ENCODE peak calls at places on chromosome 15, in five cellular contexts. P is K562, K is WTC11, Y is HepG2, O is A549. W is an unnamed sample.

GRCh38 chr15:75036269-75036668 is 12.9 kb downstream of the PPCDC start:
- DNase-seq in Y (no peak), O (no peak), P (peak), K (peak), W (no peak)

GRCh38 chr15:35506272-35506870 is 39.6 kb downstream of the DPH6 start:
- DNase-seq in K (no peak), P (no peak), O (no peak), Y (peak), W (no peak)

GRCh38 chr15:89442671-89443307 is 53.6 kb downstream of the RHCG start:
- DNase-seq in Y (peak), P (peak), O (peak), K (peak), W (no peak)

GRCh38 chr15:48806151-48806550 is 4.7 kb downstream of the CEP152 start:
- DNase-seq in O (no peak), Y (no peak), K (no peak), P (no peak), W (no peak)

GRCh38 chr15:43930079-43930478 is 103.3 kb downstream of the WDR76 start:
- DNase-seq in K (peak), O (no peak), Y (no peak), P (no peak), W (no peak)

GRCh38 chr15:66252411-66253295 is 897 bp downstream of the MEGF11 start:
- DNase-seq in O (peak), P (peak), Y (peak), K (peak), W (no peak)

GRCh38 chr15:77014137-77015081 is 19.5 kb downstream of the PSTPIP1 start:
- DNase-seq in Y (no peak), P (no peak), O (no peak), K (no peak), W (no peak)

GRCh38 chr15:36175181-36175750 is 404.2 kb upstream of the CDIN1 start:
- DNase-seq in K (no peak), P (no peak), Y (no peak), O (no peak), W (no peak)

GRCh38 chr15:42523331-42523730 is 25.3 kb downstream of the LRRC57 start:
- DNase-seq in O (no peak), P (no peak), Y (no peak), K (no peak), W (no peak)

GRCh38 chr15:57477736-57478522 is 101.6 kb downstream of the CGNL1 start:
- DNase-seq in Y (peak), O (no peak), K (no peak), P (no peak), W (peak)

GRCh38 chr15:52464478-52464877 is 64.2 kb downstream of the MYO5A start:
- DNase-seq in Y (no peak), P (no peak), O (no peak), K (no peak), W (peak)

GRCh38 chr15:61088675-61089074 is 140.4 kb downstream of the RORA start:
- DNase-seq in K (no peak), P (no peak), Y (no peak), O (no peak), W (no peak)

GRCh38 chr15:58355352-58355964 is 76.3 kb upstream of the LIPC start:
- DNase-seq in K (no peak), P (no peak), O (no peak), Y (no peak), W (no peak)

GRCh38 chr15:98616397-98616796 is 31.9 kb upstream of the IGF1R start:
- DNase-seq in O (no peak), K (no peak), P (no peak), Y (peak), W (no peak)

GRCh38 chr15:52523192-52523591 is 5.5 kb downstream of the MYO5A start:
- DNase-seq in Y (no peak), K (no peak), P (no peak), O (no peak), W (no peak)

GRCh38 chr15:66721501-66721937 is 19.5 kb downstream of the SMAD6 start:
- DNase-seq in K (no peak), Y (no peak), P (peak), O (no peak), W (no peak)

GRCh38 chr15:72534522-72534921 is 60.4 kb downstream of the ARIH1 start:
- DNase-seq in K (no peak), P (no peak), Y (no peak), O (no peak), W (no peak)

GRCh38 chr15:99732268-99732641 is 982 bp downstream of the LYSMD4 start:
- DNase-seq in P (no peak), K (no peak), O (no peak), Y (no peak), W (no peak)

GRCh38 chr15:53962646-53963561 is 15.3 kb upstream of the UNC13C start:
- DNase-seq in Y (peak), O (no peak), P (peak), K (peak), W (no peak)

GRCh38 chr15:101489236-101489632 is 273 bp downstream of the PCSK6 start:
- DNase-seq in O (peak), Y (no peak), K (peak), P (peak), W (no peak)

GRCh38 chr15:81291916-81292424 is 32.0 kb downstream of the STARD5 start:
- DNase-seq in O (no peak), K (no peak), Y (no peak), P (no peak), W (no peak)

GRCh38 chr15:81294501-81294850 is 29.5 kb downstream of the STARD5 start:
- DNase-seq in Y (no peak), O (no peak), K (peak), P (no peak), W (no peak)

GRCh38 chr15:81292516-81293001 is 31.4 kb downstream of the STARD5 start:
- DNase-seq in K (no peak), Y (no peak), P (no peak), O (no peak), W (peak)

GRCh38 chr15:81295466-81296145 is 28.3 kb downstream of the STARD5 start:
- DNase-seq in O (no peak), Y (no peak), K (no peak), P (no peak), W (no peak)

GRCh38 chr15:81293728-81294500 is 30.0 kb downstream of the STARD5 start:
- DNase-seq in Y (no peak), P (no peak), O (no peak), K (no peak), W (peak)
- TF ChIP-seq ESRRA in Y (no peak), P (no peak), O (no peak), K (no peak), W (no peak)

DNA sequence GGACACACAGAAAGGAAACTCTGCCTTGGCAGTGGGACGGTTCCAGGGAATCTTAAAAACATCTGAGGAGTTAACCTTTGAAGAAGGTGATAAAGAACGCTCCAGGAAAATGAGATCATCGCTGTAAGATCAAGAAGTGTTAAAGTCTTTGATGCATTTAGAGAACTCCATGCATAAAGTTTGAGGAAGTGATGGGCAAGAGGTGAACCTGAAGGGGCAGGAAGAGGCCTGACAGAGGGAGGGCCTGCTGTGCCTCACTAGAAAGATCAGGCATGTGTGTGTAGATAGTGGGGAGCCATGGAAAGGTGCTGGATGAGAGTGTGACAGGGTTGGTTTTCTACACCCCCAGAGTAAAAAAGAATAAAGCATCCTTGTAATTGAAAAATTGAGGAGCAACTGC is 889.2 kb downstream of the MCTP2 start:
- DNase-seq in P (no peak), O (no peak), Y (no peak), K (no peak), W (no peak)
- TF ChIP-seq ESRRA in P (no peak), O (no peak), Y (no peak), K (no peak), W (no peak)

DNA sequence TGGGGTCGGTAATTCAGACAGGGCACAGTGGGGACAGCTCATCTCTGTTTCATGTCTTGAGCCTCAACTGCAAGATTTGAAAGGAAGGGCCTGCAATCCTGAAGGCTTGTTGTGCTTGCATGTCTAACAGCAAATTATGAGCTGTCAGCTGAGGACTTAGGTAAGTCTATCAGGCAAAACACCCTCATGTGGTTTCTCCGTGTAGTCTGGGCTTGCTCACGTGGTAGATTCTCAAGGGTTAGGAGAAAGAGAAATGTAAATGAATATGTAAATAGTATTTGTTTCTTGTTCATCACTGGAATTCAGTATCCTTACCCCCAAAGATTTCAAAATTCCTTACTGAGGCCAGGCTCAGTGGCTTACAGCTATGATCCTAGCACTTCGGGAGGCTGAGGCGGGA is 30.1 kb upstream of the HYKK start:
- DNase-seq in O (no peak), K (no peak), Y (no peak), P (no peak), W (no peak)
- TF ChIP-seq ESRRA in O (no peak), K (no peak), Y (no peak), P (no peak), W (no peak)

GRCh38 chr15:38707802-38708671 is 143.4 kb upstream of the RASGRP1 start:
- DNase-seq in K (peak), O (peak), P (peak), Y (peak), W (no peak)
- TF ChIP-seq ESRRA in K (no peak), O (no peak), P (no peak), Y (no peak), W (no peak)

GRCh38 chr15:25171111-25171811 is 216.5 kb downstream of the SNRPN start:
- DNase-seq in P (no peak), O (no peak), K (peak), Y (no peak), W (no peak)
- TF ChIP-seq ESRRA in P (no peak), O (no peak), K (no peak), Y (no peak), W (no peak)

DNA sequence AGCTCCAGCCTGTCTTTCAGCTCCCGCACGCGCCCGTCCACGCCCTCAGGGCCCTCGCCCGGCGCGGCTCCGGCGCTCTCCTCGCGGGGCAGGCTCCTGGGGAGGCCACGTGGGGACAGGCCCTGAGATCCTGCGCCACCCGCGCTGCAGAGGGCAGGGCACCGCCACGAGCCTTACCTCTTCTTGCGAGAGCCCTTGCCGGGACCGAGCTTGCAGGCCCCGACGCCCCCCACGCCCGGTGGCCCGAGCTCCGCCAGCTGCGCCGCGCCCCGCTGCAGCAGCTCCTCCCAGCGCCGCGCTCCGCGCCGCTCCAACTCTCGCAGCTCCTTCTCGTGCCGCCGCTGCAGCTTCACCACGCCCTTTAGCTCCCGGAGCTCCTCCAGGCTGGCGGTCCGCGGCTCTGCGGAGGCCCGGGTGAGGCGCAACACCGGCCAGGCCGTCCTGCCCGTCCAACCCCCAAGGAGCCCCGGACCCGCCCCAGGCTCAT is 8.3 kb upstream of the ANKRD63 start:
- DNase-seq in Y (no peak), K (peak), P (peak), O (peak), W (no peak)
- TF ChIP-seq ESRRA in Y (no peak), K (no peak), P (no peak), O (no peak), W (no peak)

GRCh38 chr15:85905626-85906025 is 110.9 kb upstream of the KLHL25 start:
- DNase-seq in P (no peak), O (no peak), Y (no peak), K (no peak), W (no peak)
- TF ChIP-seq ESRRA in P (no peak), O (no peak), Y (no peak), K (no peak), W (no peak)

GRCh38 chr15:31311735-31312134 is 14.9 kb upstream of the KLF13 start:
- DNase-seq in Y (no peak), K (no peak), O (no peak), P (no peak), W (no peak)
- TF ChIP-seq ESRRA in Y (no peak), K (no peak), O (no peak), P (no peak), W (no peak)

GRCh38 chr15:90666135-90666909 is 50.8 kb upstream of the BLM start:
- DNase-seq in K (no peak), O (peak), Y (no peak), P (no peak), W (no peak)
- TF ChIP-seq ESRRA in K (no peak), O (no peak), Y (no peak), P (no peak), W (no peak)